ENCODE peak calls at places on chromosomes 2 and 18, in four cellular contexts. T is HepG2, N is GM12891, P is GM12878. J is an unnamed sample.

GRCh38 chr2:191552036-191552435 is 125.9 kb upstream of the NABP1 start:
- DNase-seq in T (no peak), N (no peak), P (no peak), J (no peak)

GRCh38 chr2:156147594-156148330 is 184.8 kb downstream of the NR4A2 start:
- DNase-seq in T (no peak), N (no peak), P (no peak), J (no peak)

GRCh38 chr2:20050104-20050711 is 1.2 kb downstream of the LAPTM4A start:
- DNase-seq in T (peak; percentile 18), N (no peak), P (peak; percentile 49), J (no peak)

GRCh38 chr2:202782930-202783558 is 88.5 kb downstream of the ICA1L start:
- DNase-seq in T (no peak), N (no peak), P (no peak), J (no peak)

GRCh38 chr2:105378276-105378840 is 20.5 kb downstream of the FHL2 start:
- DNase-seq in T (no peak), N (no peak), P (no peak), J (no peak)

GRCh38 chr2:226115102-226115831 is 684.4 kb downstream of the IRS1 start:
- DNase-seq in T (peak; percentile 94), N (no peak), P (no peak), J (no peak)

GRCh38 chr2:208072250-208072892 is 47.0 kb upstream of the PLEKHM3 start:
- DNase-seq in T (peak; percentile 63), N (peak; percentile 45), P (peak; percentile 19), J (peak; percentile 20)

GRCh38 chr2:230895536-230896345 is 29.3 kb downstream of the GPR55 start:
- DNase-seq in T (no peak), N (no peak), P (no peak), J (no peak)

GRCh38 chr2:217845251-217845650 is 157.5 kb downstream of the TNS1 start:
- DNase-seq in T (no peak), N (no peak), P (no peak), J (no peak)

GRCh38 chr2:40639294-40639693 is 187.4 kb upstream of the SLC8A1 start:
- DNase-seq in T (no peak), N (no peak), P (no peak), J (no peak)

GRCh38 chr2:220745682-220746081 is 826.4 kb downstream of the EPHA4 start:
- DNase-seq in T (no peak), N (no peak), P (no peak), J (no peak)

GRCh38 chr2:211881449-211881848 is 657.2 kb downstream of the ERBB4 start:
- DNase-seq in T (no peak), N (no peak), P (no peak), J (no peak)

GRCh38 chr18:74388227-74388626 is 68.9 kb downstream of the DIPK1C start:
- DNase-seq in T (no peak), N (no peak), P (no peak), J (no peak)

GRCh38 chr2:135512099-135512498 is 18.9 kb downstream of the ZRANB3 start:
- DNase-seq in T (peak; percentile 66), N (no peak), P (no peak), J (no peak)

GRCh38 chr2:172693529-172694185 is 42.0 kb upstream of the RAPGEF4 start:
- DNase-seq in T (no peak), N (no peak), P (no peak), J (no peak)

GRCh38 chr2:113986886-113987285 is 97.0 kb downstream of the ACTR3 start:
- DNase-seq in T (no peak), N (no peak), P (no peak), J (no peak)

GRCh38 chr2:113309655-113310387 is 31.1 kb upstream of the PAX8 start:
- DNase-seq in T (no peak), N (no peak), P (no peak), J (no peak)

GRCh38 chr2:76448956-76449355 is 738.2 kb upstream of the GCFC2 start:
- DNase-seq in T (no peak), N (no peak), P (no peak), J (no peak)

GRCh38 chr2:132670104-132670960 is at the start of gene LYPD1:
- DNase-seq in T (no peak), N (no peak), P (no peak), J (no peak)

GRCh38 chr2:241678784-241679540 is 7.7 kb downstream of the DTYMK start:
- DNase-seq in T (no peak), N (no peak), P (no peak), J (no peak)

GRCh38 chr18:50177294-50177992 is 17.5 kb downstream of the MYO5B start:
- DNase-seq in T (no peak), N (no peak), P (no peak), J (no peak)

GRCh38 chr2:238100049-238100820 is at the start of gene ESPNL:
- DNase-seq in T (no peak), N (no peak), P (no peak), J (peak; percentile 11)

GRCh38 chr2:231118122-231118942 is 6.5 kb downstream of the HTR2B start:
- DNase-seq in T (no peak), N (no peak), P (no peak), J (no peak)

GRCh38 chr2:173571021-173571821 is 216.5 kb downstream of the CDCA7 start:
- DNase-seq in T (peak; percentile 26), N (peak; percentile 3), P (no peak), J (no peak)

GRCh38 chr18:36412778-36413177 is 115.3 kb downstream of the FHOD3 start:
- DNase-seq in T (peak; percentile 29), N (no peak), P (no peak), J (no peak)

GRCh38 chr2:126979604-126980003 is 80.9 kb downstream of the TEX51 start:
- DNase-seq in T (no peak), N (no peak), P (no peak), J (no peak)

GRCh38 chr2:126978333-126978732 is 79.6 kb downstream of the TEX51 start:
- DNase-seq in T (no peak), N (no peak), P (no peak), J (no peak)

GRCh38 chr2:126979039-126979438 is 80.3 kb downstream of the TEX51 start:
- DNase-seq in T (no peak), N (no peak), P (no peak), J (no peak)

GRCh38 chr2:126982935-126983334 is 84.2 kb downstream of the TEX51 start:
- DNase-seq in T (peak; percentile 53), N (no peak), P (no peak), J (no peak)

DNA sequence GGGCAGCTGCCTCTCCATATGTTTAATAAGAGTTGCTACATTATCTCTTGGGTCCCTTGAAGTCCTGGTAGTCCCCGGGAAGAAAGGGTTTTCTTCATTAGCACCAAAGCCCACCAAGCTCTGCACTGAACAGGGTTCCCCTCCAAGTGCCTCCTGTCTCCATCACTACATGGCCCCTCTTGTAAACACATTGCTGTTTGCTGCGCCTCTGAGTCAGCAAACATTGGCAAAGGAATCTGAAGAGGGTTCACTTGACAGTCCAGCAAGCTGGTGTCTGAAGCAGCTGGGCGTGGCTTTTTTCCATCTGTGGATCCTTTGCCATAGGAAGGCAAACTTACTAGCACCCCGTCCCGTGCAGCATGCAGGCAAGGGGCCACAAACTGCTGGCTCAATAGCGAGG is 82.8 kb downstream of the TEX51 start:
- DNase-seq in T (peak; percentile 41), N (no peak), P (no peak), J (no peak)
- TF ChIP-seq TAF1 in T (no peak), N (no peak), P (no peak), J (no peak)

DNA sequence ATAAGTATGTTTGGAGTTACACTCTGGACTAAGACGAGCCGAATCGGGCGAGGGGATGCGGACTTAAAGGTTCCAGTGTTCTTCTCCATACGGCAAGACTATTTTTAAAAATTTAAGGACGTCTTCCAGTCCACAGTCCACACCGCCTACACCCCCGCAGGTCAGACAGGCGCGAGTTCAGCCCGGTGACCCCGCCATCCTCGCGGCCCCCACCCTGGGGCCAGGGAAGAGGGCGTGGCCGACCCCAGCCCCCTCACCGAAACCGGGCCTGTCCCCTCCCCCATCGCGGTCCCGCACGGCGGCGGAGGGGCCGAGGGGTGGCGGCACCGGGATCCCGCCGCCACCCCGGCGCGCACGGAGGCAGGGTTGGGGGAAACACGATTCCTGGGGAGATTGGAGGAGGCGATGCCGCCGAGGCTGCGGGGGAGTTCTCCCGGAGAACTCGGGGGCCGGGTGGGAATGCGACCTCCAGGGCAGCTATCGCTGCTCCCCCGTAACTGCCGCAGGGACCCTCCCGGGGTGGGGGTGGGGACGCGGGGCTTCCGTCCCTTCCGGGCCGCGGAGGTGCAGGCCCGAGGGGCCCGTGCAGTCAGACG is 24.6 kb upstream of the SMAD7 start:
- DNase-seq in T (no peak), N (no peak), P (no peak), J (no peak)
- TF ChIP-seq POLR2AphosphoS5 in T (no peak), N (no peak), P (no peak), J (no peak)

GRCh38 chr2:69791045-69791444 is 38.4 kb upstream of the GMCL1 start:
- DNase-seq in T (no peak), N (no peak), P (no peak), J (no peak)

GRCh38 chr2:69789762-69790600 is 39.5 kb upstream of the GMCL1 start:
- DNase-seq in T (no peak), N (no peak), P (no peak), J (no peak)

GRCh38 chr2:69786105-69786504 is 43.4 kb upstream of the GMCL1 start:
- DNase-seq in T (no peak), N (no peak), P (no peak), J (no peak)

GRCh38 chr2:69790601-69790959 is 38.9 kb upstream of the GMCL1 start:
- DNase-seq in T (no peak), N (no peak), P (no peak), J (no peak)

GRCh38 chr2:69789129-69789528 is 40.3 kb upstream of the GMCL1 start:
- DNase-seq in T (peak; percentile 82), N (no peak), P (no peak), J (no peak)
- TF ChIP-seq TAF1 in T (no peak), N (no peak), P (no peak), J (no peak)

DNA sequence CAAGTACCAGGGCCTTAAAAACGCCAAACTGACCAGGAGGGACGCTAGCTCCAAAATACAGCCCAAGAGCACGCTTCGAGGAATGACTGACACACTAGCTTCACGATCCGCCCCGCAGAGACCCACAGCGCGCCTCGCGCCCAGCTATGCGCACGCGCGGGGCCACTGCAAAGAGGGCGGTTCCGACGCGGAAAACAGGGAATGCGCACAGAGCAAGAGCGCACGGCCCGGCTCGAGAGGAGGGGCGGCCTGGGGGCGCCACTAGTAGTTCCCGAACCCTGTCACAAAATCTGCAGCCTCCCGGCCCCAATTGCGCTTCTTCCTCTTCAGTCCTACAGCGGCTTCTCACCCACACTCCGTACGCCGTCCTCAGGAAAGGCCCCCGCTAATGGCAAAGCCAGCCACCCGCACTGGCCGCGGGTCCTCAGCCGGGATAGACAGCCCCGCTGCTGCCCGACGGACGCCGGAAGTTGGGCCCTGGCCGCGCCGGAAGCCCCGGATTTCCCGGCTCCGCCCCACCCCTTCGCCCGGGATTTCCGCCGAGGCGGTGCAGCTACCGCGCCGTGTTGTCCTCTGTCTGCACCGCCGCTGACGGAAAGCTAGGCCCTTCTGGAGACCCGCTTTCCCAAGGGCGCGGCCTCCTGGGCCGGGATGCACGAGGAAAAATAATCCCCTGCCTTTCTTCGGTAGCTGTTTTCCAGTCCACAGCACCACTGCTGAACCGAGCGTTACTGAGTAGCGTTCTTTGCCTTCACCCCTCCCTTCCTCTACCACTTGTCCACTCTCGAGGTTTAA is at the start of gene HDHD2:
- DNase-seq in T (peak; percentile 58), N (peak; percentile 64), P (no peak), J (peak; percentile 63)
- TF ChIP-seq POLR2AphosphoS5 in T (peak; percentile 88), N (no peak), P (peak; percentile 92), J (peak; percentile 84)

GRCh38 chr2:38850045-38850444 is 25.7 kb downstream of the DHX57 start:
- DNase-seq in T (no peak), N (peak; percentile 28), P (peak; percentile 20), J (no peak)
- TF ChIP-seq TAF1 in T (no peak), N (no peak), P (no peak), J (no peak)

J was measured in GM12892.